ENCODE peak calls at places on chromosomes 4 and X, in eight cellular contexts. V is CD8-positive, alpha-beta memory T cell; W is lower lobe of right lung; U is GM23248; M is H9; A is IMR-90; J is K562; N is uterus. C is an unnamed sample.

GRCh38 chr4:132642196-132642817 is 506.8 kb upstream of the PCDH10 start:
- DNase-seq in V (no peak), A (peak; percentile 12), N (no peak), M (peak; percentile 55), J (peak; percentile 10), W (no peak), U (peak; percentile 27), C (peak; percentile 39)

GRCh38 chr4:53189011-53189410 is 176.8 kb downstream of the SCFD2 start:
- DNase-seq in M (no peak), U (peak; percentile 81), J (no peak), A (peak; percentile 73), W (no peak), N (no peak), V (no peak), C (peak; percentile 76)

GRCh38 chr4:120714581-120714980 is 207.9 kb downstream of the PRDM5 start:
- DNase-seq in U (no peak), J (no peak), N (no peak), V (no peak), A (no peak), M (no peak), W (no peak), C (peak; percentile 31)

GRCh38 chr4:78014889-78015886 is 41.9 kb upstream of the FRAS1 start:
- DNase-seq in V (no peak), N (no peak), A (no peak), W (no peak), U (no peak), M (no peak), J (no peak), C (no peak)

GRCh38 chr4:7193040-7193958 is 961 bp downstream of the SORCS2 start:
- DNase-seq in J (no peak), W (peak; percentile 53), N (peak; percentile 60), A (no peak), M (peak; percentile 40), U (peak; percentile 50), V (no peak), C (no peak)

GRCh38 chr4:17817027-17817426 is 6.2 kb downstream of the NCAPG start:
- DNase-seq in U (peak; percentile 84), V (no peak), M (no peak), J (peak; percentile 14), A (peak; percentile 78), W (no peak), N (no peak), C (peak; percentile 62)

GRCh38 chr4:146041139-146042004 is 102.7 kb upstream of the ZNF827 start:
- DNase-seq in V (no peak), U (no peak), W (no peak), M (no peak), A (no peak), N (no peak), J (no peak), C (no peak)

GRCh38 chr4:55458611-55459010 is 62.9 kb downstream of the TMEM165 start:
- DNase-seq in A (peak; percentile 41), U (peak; percentile 57), J (no peak), V (no peak), W (no peak), N (no peak), M (no peak), C (no peak)

GRCh38 chr4:140609548-140610425 is 41.0 kb upstream of the UCP1 start:
- DNase-seq in N (no peak), V (no peak), W (no peak), A (peak; percentile 55), U (peak; percentile 72), J (peak; percentile 40), M (no peak), C (peak; percentile 29)

GRCh38 chrX:85922821-85923220 is 124.5 kb downstream of the CHM start:
- DNase-seq in V (no peak), N (no peak), J (no peak), W (no peak), A (peak; percentile 91), M (no peak), U (peak; percentile 76), C (peak; percentile 60)

GRCh38 chr4:103075435-103075893 is 1.1 kb downstream of the SLC9B2 start:
- DNase-seq in J (peak; percentile 21), M (no peak), A (peak; percentile 26), U (peak; percentile 51), V (no peak), N (no peak), W (no peak), C (peak; percentile 12)
- H3K27ac ChIP-seq in J (peak overlapping the region; percentile 80), M (no peak overlapping the region), A (no peak overlapping the region), U (peak overlapping the region; percentile 89), V (peak overlapping the region; percentile 94), N (peak overlapping the region; percentile 93), W (peak overlapping the region; percentile 83), C (peak overlapping the region; percentile 81)

GRCh38 chr4:8853249-8853648 is 18.4 kb downstream of the HMX1 start:
- DNase-seq in W (no peak), M (no peak), N (no peak), U (no peak), J (no peak), V (no peak), A (no peak), C (no peak)
- H3K27me3 ChIP-seq in W (peaks cover 85% of the 10 kb centered on the region), M (peaks cover 44% of the 10 kb centered on the region), N (no peaks in the 10 kb centered on the region), U (peaks cover 67% of the 10 kb centered on the region), J (peaks cover 77% of the 10 kb centered on the region), V (peaks cover 25% of the 10 kb centered on the region), A (peaks cover 36% of the 10 kb centered on the region), C (peaks cover 25% of the 10 kb centered on the region)

DNA sequence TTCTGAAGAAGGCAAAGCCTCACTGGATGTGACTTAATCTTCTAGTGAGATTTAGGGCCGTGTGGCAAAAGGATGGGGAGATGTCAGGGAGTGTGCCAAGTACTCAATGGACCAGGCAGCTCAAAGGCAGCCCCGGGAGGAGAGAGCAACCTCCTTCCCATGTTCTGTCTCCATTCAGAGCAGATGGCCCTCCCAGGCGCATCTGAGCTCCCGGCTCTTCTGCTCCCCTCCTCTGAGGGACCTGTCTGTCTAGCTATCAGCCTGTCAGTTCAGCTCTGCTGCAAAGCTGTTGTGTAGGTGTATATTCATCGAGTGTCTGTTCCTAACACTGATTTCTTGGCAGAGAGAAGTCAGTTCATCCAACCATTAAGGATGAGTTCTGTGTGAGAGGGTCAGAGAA is 10.9 kb upstream of the PORCN start:
- DNase-seq in V (no peak), W (no peak), M (no peak), U (peak; percentile 11), N (no peak), A (no peak), J (no peak), C (no peak)
- H3K27ac ChIP-seq in V (no peak overlapping the region), W (no peak overlapping the region), M (no peak overlapping the region), U (peak overlapping the region; percentile 54), N (no peak overlapping the region), A (no peak overlapping the region), J (no peak overlapping the region), C (peak overlapping the region; percentile 61)

GRCh38 chr4:173525118-173526033 is 4.7 kb downstream of the HAND2 start:
- DNase-seq in A (no peak), V (no peak), U (peak; percentile 77), N (peak; percentile 52), J (peak; percentile 23), M (peak; percentile 50), W (no peak), C (no peak)

GRCh38 chr4:173527103-173527876 is 2.7 kb downstream of the HAND2 start:
- DNase-seq in A (no peak), U (peak; percentile 75), M (peak; percentile 77), V (no peak), J (peak; percentile 36), N (no peak), W (no peak), C (no peak)

GRCh38 chr4:173528378-173529321 is 1.4 kb downstream of the HAND2 start:
- DNase-seq in A (no peak), V (no peak), W (no peak), N (peak; percentile 56), M (peak; percentile 65), U (peak; percentile 71), J (peak; percentile 44), C (no peak)

GRCh38 chr4:173526034-173526482 is 4.0 kb downstream of the HAND2 start:
- DNase-seq in J (peak; percentile 34), M (no peak), V (no peak), N (no peak), A (no peak), U (peak; percentile 73), W (no peak), C (no peak)

DNA sequence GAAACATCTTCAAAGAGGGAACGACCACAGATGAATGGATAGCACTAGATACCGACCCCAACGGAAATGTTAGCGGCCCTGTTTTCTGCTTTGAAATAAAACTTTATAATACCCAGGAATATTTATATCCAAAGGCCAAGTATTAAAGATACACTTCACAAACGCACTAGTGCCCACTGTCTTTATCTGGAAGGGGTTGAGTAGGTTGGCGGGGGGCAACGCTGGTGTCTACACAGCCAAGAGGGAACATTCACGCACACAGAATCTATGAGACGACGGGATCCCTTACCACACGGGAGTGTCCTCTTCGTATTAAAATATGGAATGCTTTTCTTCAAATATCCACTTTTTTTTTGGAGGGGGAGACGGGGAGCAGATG is 3.3 kb downstream of the HAND2 start:
- DNase-seq in A (no peak), U (no peak), J (no peak), N (no peak), W (no peak), V (no peak), M (no peak), C (no peak)
- H3K27me3 ChIP-seq in A (peaks cover 79% of the 10 kb centered on the region), U (no peaks in the 10 kb centered on the region), J (no peaks in the 10 kb centered on the region), N (no peaks in the 10 kb centered on the region), W (peaks cover 97% of the 10 kb centered on the region), V (peaks cover 74% of the 10 kb centered on the region), M (peaks cover 95% of the 10 kb centered on the region), C (peaks cover 90% of the 10 kb centered on the region)

GRCh38 chr4:3178351-3178750 is 70.6 kb upstream of the MSANTD1 start:
- DNase-seq in J (no peak), W (no peak), V (no peak), A (no peak), U (no peak), M (no peak), N (no peak), C (no peak)
- H3K27ac ChIP-seq in J (no peak overlapping the region), W (no peak overlapping the region), V (no peak overlapping the region), A (no peak overlapping the region), U (no peak overlapping the region), M (no peak overlapping the region), N (no peak overlapping the region), C (no peak overlapping the region)

GRCh38 chrX:131067216-131067615 is 9.1 kb downstream of the ARHGAP36 start:
- DNase-seq in A (no peak), W (no peak), N (no peak), M (peak; percentile 66), J (no peak), V (no peak), U (no peak), C (no peak)
- H3K27me3 ChIP-seq in A (peaks cover 12% of the 10 kb centered on the region), W (peaks cover 5% of the 10 kb centered on the region), N (no peaks in the 10 kb centered on the region), M (peaks cover 30% of the 10 kb centered on the region), J (peaks cover 23% of the 10 kb centered on the region), V (no peaks in the 10 kb centered on the region), U (no peaks in the 10 kb centered on the region), C (peaks cover 4% of the 10 kb centered on the region)

DNA sequence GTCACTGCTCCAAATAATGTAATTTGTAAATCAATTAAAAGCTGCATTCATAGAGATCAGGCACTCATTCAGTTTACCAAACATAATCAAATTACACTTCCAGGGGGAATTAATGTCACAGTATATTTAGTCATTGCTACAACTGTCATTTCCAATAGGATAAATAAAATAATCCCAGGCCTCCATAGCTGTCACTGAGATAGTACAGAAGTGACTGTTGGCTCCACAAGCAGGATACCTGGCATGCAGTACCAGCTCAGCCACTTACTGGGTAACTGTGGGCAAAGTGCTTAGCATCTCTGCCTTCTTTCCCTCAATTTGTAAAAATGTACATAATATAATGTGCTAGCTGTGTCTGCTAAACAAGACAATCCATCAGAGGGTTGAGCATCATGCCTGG is 128.1 kb downstream of the CAMK2D start:
- DNase-seq in U (no peak), N (no peak), V (no peak), M (no peak), J (no peak), W (no peak), A (no peak), C (no peak)
- H3K27ac ChIP-seq in U (no peak overlapping the region), N (no peak overlapping the region), V (no peak overlapping the region), M (no peak overlapping the region), J (no peak overlapping the region), W (no peak overlapping the region), A (no peak overlapping the region), C (no peak overlapping the region)

C was measured in astrocyte.